ENCODE peak calls at places on chromosomes 4 and X, in seven cellular contexts. Z is glutamatergic neuron, W is hepatocyte, Y is choroid plexus epithelial cell, E is cardiac muscle cell, L is fibroblast of mammary gland, K is MCF 10A. D is an unnamed sample.

GRCh38 chr4:3613980-3614730 is 81.9 kb upstream of the LRPAP1 start:
- DNase-seq in Z (no peak), K (peak; percentile 58), Y (no peak), L (no peak), E (peak; percentile 20), W (no peak), D (no peak)

GRCh38 chrX:108397627-108398392 is 40.4 kb downstream of the COL4A6 start:
- DNase-seq in W (no peak), E (peak; percentile 3), Z (no peak), L (peak; percentile 74), Y (no peak), K (peak; percentile 84), D (no peak)

GRCh38 chr4:46931981-46932380 is 22.9 kb upstream of the COX7B2 start:
- DNase-seq in Z (peak; percentile 49), E (peak; percentile 58), K (peak; percentile 59), W (peak; percentile 37), L (peak; percentile 36), Y (peak; percentile 78), D (no peak)

GRCh38 chr4:2462218-2462991 is 6.5 kb upstream of the RNF4 start:
- DNase-seq in W (peak; percentile 91), L (peak; percentile 64), Y (peak; percentile 77), Z (peak; percentile 84), K (peak; percentile 52), E (peak; percentile 80), D (peak; percentile 63)

GRCh38 chrX:146831994-146832393 is 17.4 kb upstream of the CXorf51A start:
- DNase-seq in Y (no peak), K (no peak), L (no peak), E (no peak), W (no peak), Z (no peak), D (no peak)

GRCh38 chrX:43860646-43861370 is 21.4 kb downstream of the MAOB start:
- DNase-seq in Y (peak; percentile 57), Z (no peak), K (peak; percentile 60), W (no peak), L (peak; percentile 24), E (peak; percentile 73), D (no peak)

GRCh38 chr4:94758141-94758699 is 465 bp downstream of the BMPR1B start:
- DNase-seq in K (peak; percentile 67), L (no peak), Y (peak; percentile 25), E (peak; percentile 22), W (peak; percentile 54), Z (peak; percentile 72), D (no peak)

GRCh38 chr4:42523066-42523718 is 125.9 kb downstream of the SHISA3 start:
- DNase-seq in E (no peak), L (no peak), Y (no peak), Z (no peak), K (no peak), W (no peak), D (no peak)

GRCh38 chr4:123443401-123444297 is 47.1 kb downstream of the SPRY1 start:
- DNase-seq in L (no peak), Y (peak; percentile 46), W (no peak), Z (no peak), E (peak; percentile 52), K (no peak), D (peak; percentile 12)

DNA sequence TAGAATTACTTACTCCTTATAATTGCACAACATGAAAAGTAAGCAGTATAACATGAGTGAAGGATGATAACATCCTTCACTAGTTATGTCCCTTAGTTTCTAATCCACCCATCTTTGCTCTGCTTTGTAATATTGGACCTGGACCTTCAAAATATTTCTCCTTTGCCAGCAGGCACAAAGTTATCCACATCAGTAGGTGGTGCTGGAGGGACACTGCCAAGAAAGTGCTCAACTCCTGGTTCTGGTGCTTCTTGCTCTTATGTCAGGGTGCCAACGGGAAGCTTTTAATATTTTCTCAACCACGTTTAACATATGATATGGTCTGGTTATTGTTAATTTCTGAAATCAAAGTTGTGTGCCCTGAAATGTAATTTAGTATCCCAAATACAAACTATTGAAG is 49.1 kb downstream of the TMEM165 start:
- DNase-seq in L (peak; percentile 61), Z (no peak), W (no peak), E (peak; percentile 42), Y (peak; percentile 70), K (peak; percentile 43), D (no peak)
- TF ChIP-seq CTCF in L (peak; percentile 49), Z (no peak), W (peak; percentile 13), E (peak; percentile 38), Y (peak; percentile 71), K (peak; percentile 55), D (no peak)

DNA sequence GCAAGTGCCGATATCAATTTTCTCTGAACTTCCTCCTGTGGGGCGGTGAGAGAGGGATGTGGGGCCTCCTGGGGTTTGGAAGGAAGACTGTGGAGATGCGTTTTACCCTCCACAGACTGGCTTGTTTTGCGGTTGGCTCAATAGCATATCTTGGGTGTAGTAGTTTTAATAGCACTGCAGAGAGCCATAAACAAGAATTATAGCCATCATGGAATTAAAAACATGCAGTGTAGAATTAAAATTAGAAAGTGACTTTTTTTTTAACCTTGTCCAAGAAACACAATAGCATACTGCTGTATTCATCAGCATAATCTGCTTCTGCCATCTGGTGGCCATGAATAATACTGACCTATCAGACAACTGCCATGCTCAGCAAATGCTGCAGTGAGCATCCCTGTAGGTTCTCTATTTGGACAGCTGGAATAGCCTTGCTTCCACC is 47.3 kb upstream of the SCML1 start:
- DNase-seq in L (peak; percentile 73), Y (peak; percentile 81), Z (no peak), W (peak; percentile 73), K (peak; percentile 73), E (peak; percentile 70), D (peak; percentile 59)
- TF ChIP-seq CTCF in L (peak; percentile 72), Y (peak; percentile 65), Z (peak; percentile 61), W (peak; percentile 63), K (peak; percentile 64), E (peak; percentile 55), D (peak; percentile 87)

GRCh38 chrX:46381630-46382029 is 163.6 kb downstream of the ZNF674 start:
- DNase-seq in K (peak; percentile 40), W (peak; percentile 13), Z (peak; percentile 49), E (peak; percentile 32), L (peak; percentile 29), Y (peak; percentile 51), D (peak; percentile 10)

GRCh38 chrX:46374371-46374770 is 170.8 kb downstream of the ZNF674 start:
- DNase-seq in E (no peak), Y (no peak), W (no peak), K (no peak), Z (no peak), L (no peak), D (no peak)

GRCh38 chrX:46380148-46380752 is 165.0 kb downstream of the ZNF674 start:
- DNase-seq in L (no peak), W (no peak), Z (no peak), K (no peak), Y (peak; percentile 2), E (no peak), D (no peak)

GRCh38 chrX:46375831-46376230 is 169.4 kb downstream of the ZNF674 start:
- DNase-seq in E (no peak), L (no peak), W (no peak), Y (no peak), Z (no peak), K (no peak), D (no peak)

DNA sequence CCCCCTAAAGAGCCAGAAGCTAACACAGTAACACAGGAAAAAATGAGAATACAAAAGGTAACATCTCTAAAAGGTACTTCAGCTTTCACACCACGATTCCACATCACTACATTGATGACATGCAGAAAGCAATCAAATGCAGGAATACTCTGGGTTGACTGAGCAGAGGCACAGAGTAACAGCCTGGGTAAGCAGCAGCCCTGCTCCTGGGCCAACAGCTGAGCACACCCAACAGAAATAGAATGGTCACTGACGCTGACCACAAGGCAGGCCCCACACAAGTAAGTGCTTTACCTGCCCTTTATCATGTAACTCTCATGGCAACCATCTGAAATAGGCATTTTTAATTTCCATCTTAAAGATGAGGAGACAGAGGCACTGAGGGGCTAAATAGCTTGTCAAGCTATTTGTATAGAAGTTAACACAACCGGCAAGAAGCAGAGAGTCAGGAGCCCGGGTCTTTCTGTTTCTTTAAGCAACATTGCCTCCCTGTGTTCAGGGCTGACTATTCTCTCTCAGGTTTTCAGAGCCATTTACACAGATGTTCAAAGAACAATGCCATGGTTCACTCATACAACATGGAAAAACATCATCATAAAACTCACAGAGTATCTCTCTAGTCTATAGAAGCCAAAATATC is 168.9 kb downstream of the ZNF674 start:
- DNase-seq in Y (peak; percentile 75), K (peak; percentile 55), E (peak; percentile 72), L (peak; percentile 67), W (peak; percentile 69), Z (no peak), D (no peak)
- TF ChIP-seq CTCF in Y (peak; percentile 63), K (peak; percentile 44), E (peak; percentile 44), L (peak; percentile 49), W (peak; percentile 61), Z (no peak), D (peak; percentile 69)

GRCh38 chr4:10171055-10171454 is 54.5 kb upstream of the WDR1 start:
- DNase-seq in Z (no peak), E (peak; percentile 17), L (no peak), K (no peak), W (no peak), Y (no peak), D (no peak)

GRCh38 chr4:10173039-10173753 is 56.6 kb upstream of the WDR1 start:
- DNase-seq in Y (peak; percentile 71), L (peak; percentile 54), Z (no peak), W (peak; percentile 26), E (peak; percentile 71), K (peak; percentile 24), D (no peak)

GRCh38 chr4:10169839-10170387 is 53.3 kb upstream of the WDR1 start:
- DNase-seq in Y (no peak), L (no peak), E (no peak), W (no peak), Z (no peak), K (no peak), D (no peak)

GRCh38 chr4:10173754-10174749 is 57.5 kb upstream of the WDR1 start:
- DNase-seq in L (no peak), K (no peak), Y (no peak), E (peak; percentile 46), W (peak; percentile 29), Z (no peak), D (no peak)

GRCh38 chr4:10172278-10173038 is 55.9 kb upstream of the WDR1 start:
- DNase-seq in L (no peak), Z (no peak), Y (peak; percentile 16), E (peak; percentile 35), K (no peak), W (no peak), D (no peak)
- TF ChIP-seq CTCF in L (no peak), Z (no peak), Y (no peak), E (no peak), K (no peak), W (no peak), D (no peak)